ENCODE peak calls at places on chromosomes 4 and X, in five cellular contexts. Y, J, Z, T and L are unnamed samples.

GRCh38 chr4:6916069-6916586 is 6.5 kb downstream of the TBC1D14 start:
- DNase-seq in Y (no peak), J (no peak), Z (no peak), T (no peak), L (no peak)

GRCh38 chrX:113728937-113729336 is 854.9 kb upstream of the HTR2C start:
- DNase-seq in Y (no peak), J (no peak), Z (no peak), T (no peak), L (no peak)

GRCh38 chr4:125316781-125317525 is 2.2 kb downstream of the FAT4 start:
- DNase-seq in Y (no peak), J (no peak), Z (peak), T (no peak), L (no peak)

GRCh38 chr4:76658231-76659102 is 223.4 kb downstream of the SHROOM3 start:
- DNase-seq in Y (peak), J (no peak), Z (no peak), T (no peak), L (no peak)

GRCh38 chr4:146638801-146639351 is at the start of gene POU4F2:
- DNase-seq in Y (no peak), J (no peak), Z (peak), T (no peak), L (no peak)

GRCh38 chrX:48058621-48059295 is 12.7 kb downstream of the ZNF630 start:
- DNase-seq in Y (no peak), J (no peak), Z (no peak), T (no peak), L (no peak)

GRCh38 chr4:32337403-32337802 is 1617.2 kb downstream of the PCDH7 start:
- DNase-seq in Y (no peak), J (no peak), Z (no peak), T (no peak), L (no peak)

GRCh38 chr4:88457307-88458090 is 580 bp downstream of the HERC5 start:
- DNase-seq in Y (peak), J (no peak), Z (peak), T (no peak), L (no peak)